ENCODE peak calls at places on chromosomes 13 and 19, in five cellular contexts. One of them, this sample, is unnamed.

GRCh38 chr13:98175823-98176222 is 1.2 kb downstream of the RNF113B start:
- DNase-seq in NCI-H1694: no peak
- DNase-seq in breast epithelium: no peak
- DNase-seq in EH: no peak
- DNase-seq in EL: no peak
- DNase-seq in this sample: no peak

GRCh38 chr13:107847406-107847805 is 367.9 kb downstream of the LIG4 start:
- DNase-seq in NCI-H1694: no peak
- DNase-seq in breast epithelium: no peak
- DNase-seq in EH: no peak
- DNase-seq in EL: no peak
- DNase-seq in this sample: no peak

GRCh38 chr13:36875431-36875830 is 44.6 kb downstream of the SMAD9 start:
- DNase-seq in NCI-H1694: no peak
- DNase-seq in breast epithelium: no peak
- DNase-seq in EH: no peak
- DNase-seq in EL: no peak
- DNase-seq in this sample: no peak

GRCh38 chr19:10010247-10010691 is at the start of gene COL5A3:
- DNase-seq in NCI-H1694: no peak
- DNase-seq in breast epithelium: no peak
- DNase-seq in EH: peak
- DNase-seq in EL: peak
- DNase-seq in this sample: no peak

GRCh38 chr19:32624410-32624809 is 43.4 kb downstream of the PDCD5 start:
- DNase-seq in NCI-H1694: no peak
- DNase-seq in breast epithelium: no peak
- DNase-seq in EH: no peak
- DNase-seq in EL: no peak
- DNase-seq in this sample: no peak

GRCh38 chr19:2266183-2266993 is 10.2 kb upstream of the JSRP1 start:
- DNase-seq in NCI-H1694: no peak
- DNase-seq in breast epithelium: peak
- DNase-seq in EH: peak
- DNase-seq in EL: peak
- DNase-seq in this sample: peak

GRCh38 chr19:54521022-54521859 is 18.6 kb downstream of the LAIR2 start:
- DNase-seq in NCI-H1694: no peak
- DNase-seq in breast epithelium: no peak
- DNase-seq in EH: no peak
- DNase-seq in EL: no peak
- DNase-seq in this sample: no peak

GRCh38 chr13:106187501-106187900 is 348.0 kb downstream of the EFNB2 start:
- DNase-seq in NCI-H1694: no peak
- DNase-seq in breast epithelium: no peak
- DNase-seq in EH: no peak
- DNase-seq in EL: no peak
- DNase-seq in this sample: no peak

GRCh38 chr19:5038631-5039271 is 69.8 kb downstream of the KDM4B start:
- DNase-seq in NCI-H1694: no peak
- DNase-seq in breast epithelium: no peak
- DNase-seq in EH: peak
- DNase-seq in EL: peak
- DNase-seq in this sample: no peak

GRCh38 chr13:34256236-34256635 is 438.3 kb downstream of the RFC3 start:
- DNase-seq in NCI-H1694: no peak
- DNase-seq in breast epithelium: no peak
- DNase-seq in EH: no peak
- DNase-seq in EL: no peak
- DNase-seq in this sample: no peak

GRCh38 chr19:34962945-34963530 is 991 bp downstream of the ZNF792 start:
- DNase-seq in NCI-H1694: no peak
- DNase-seq in breast epithelium: no peak
- DNase-seq in EH: no peak
- DNase-seq in EL: no peak
- DNase-seq in this sample: peak

GRCh38 chr13:31431722-31432137 is 232.0 kb downstream of the B3GLCT start:
- DNase-seq in NCI-H1694: no peak
- DNase-seq in breast epithelium: no peak
- DNase-seq in EH: peak
- DNase-seq in EL: peak
- DNase-seq in this sample: peak

GRCh38 chr19:12695997-12696365 is 450 bp downstream of the FBXW9 start:
- DNase-seq in NCI-H1694: no peak
- DNase-seq in breast epithelium: no peak
- DNase-seq in EH: no peak
- DNase-seq in EL: no peak
- DNase-seq in this sample: peak

GRCh38 chr19:57227461-57227860 is 3.4 kb upstream of the AURKC start:
- DNase-seq in NCI-H1694: no peak
- DNase-seq in breast epithelium: no peak
- DNase-seq in EH: no peak
- DNase-seq in EL: no peak
- DNase-seq in this sample: no peak

GRCh38 chr19:14410054-14410774 is 8.9 kb downstream of the DDX39A start:
- DNase-seq in NCI-H1694: no peak
- DNase-seq in breast epithelium: no peak
- DNase-seq in EH: no peak
- DNase-seq in EL: no peak
- DNase-seq in this sample: no peak

GRCh38 chr19:542173-542866 is 1.5 kb upstream of the GZMM start:
- DNase-seq in NCI-H1694: no peak
- DNase-seq in breast epithelium: no peak
- DNase-seq in EH: no peak
- DNase-seq in EL: no peak
- DNase-seq in this sample: no peak

GRCh38 chr19:10718205-10719196 is 622 bp downstream of the DNM2 start:
- DNase-seq in NCI-H1694: no peak
- DNase-seq in breast epithelium: no peak
- DNase-seq in EH: peak
- DNase-seq in EL: no peak
- DNase-seq in this sample: peak

GRCh38 chr13:99959538-99960230 is 11.9 kb downstream of the ZIC5 start:
- DNase-seq in NCI-H1694: no peak
- DNase-seq in breast epithelium: no peak
- DNase-seq in EH: no peak
- DNase-seq in EL: no peak
- DNase-seq in this sample: peak

GRCh38 chr13:114123448-114123847 is 9.0 kb downstream of the RASA3 start:
- DNase-seq in NCI-H1694: no peak
- DNase-seq in breast epithelium: no peak
- DNase-seq in EH: no peak
- DNase-seq in EL: no peak
- DNase-seq in this sample: no peak

GRCh38 chr13:97005631-97006262 is 11.5 kb upstream of the OXGR1 start:
- DNase-seq in NCI-H1694: no peak
- DNase-seq in breast epithelium: no peak
- DNase-seq in EH: peak
- DNase-seq in EL: peak
- DNase-seq in this sample: peak

GRCh38 chr13:40668335-40668734 is 1.9 kb upstream of the FOXO1 start:
- DNase-seq in NCI-H1694: no peak
- DNase-seq in breast epithelium: no peak
- DNase-seq in EH: no peak
- DNase-seq in EL: no peak
- DNase-seq in this sample: no peak

GRCh38 chr13:29702912-29703351 is 107.4 kb upstream of the SLC7A1 start:
- DNase-seq in NCI-H1694: no peak
- DNase-seq in breast epithelium: no peak
- DNase-seq in EH: peak
- DNase-seq in EL: peak
- DNase-seq in this sample: peak

GRCh38 chr19:15536350-15536749 is 28.0 kb downstream of the CYP4F22 start:
- DNase-seq in NCI-H1694: no peak
- DNase-seq in breast epithelium: no peak
- DNase-seq in EH: no peak
- DNase-seq in EL: no peak
- DNase-seq in this sample: no peak

GRCh38 chr19:18157465-18158063 is 4.6 kb downstream of the PIK3R2 start:
- DNase-seq in NCI-H1694: peak
- DNase-seq in breast epithelium: no peak
- DNase-seq in EH: no peak
- DNase-seq in EL: no peak
- DNase-seq in this sample: no peak

GRCh38 chr13:24328145-24328544 is 18.8 kb downstream of the C1QTNF9 start:
- DNase-seq in NCI-H1694: no peak
- DNase-seq in breast epithelium: no peak
- DNase-seq in EH: no peak
- DNase-seq in EL: no peak
- DNase-seq in this sample: no peak

GRCh38 chr13:97974773-97975172 is 21.3 kb downstream of the IPO5 start:
- DNase-seq in NCI-H1694: no peak
- DNase-seq in breast epithelium: no peak
- DNase-seq in EH: no peak
- DNase-seq in EL: no peak
- DNase-seq in this sample: peak

GRCh38 chr19:42148270-42148669 is 16.0 kb upstream of the POU2F2 start:
- DNase-seq in NCI-H1694: no peak
- DNase-seq in breast epithelium: no peak
- DNase-seq in EH: no peak
- DNase-seq in EL: no peak
- DNase-seq in this sample: no peak

GRCh38 chr19:45138303-45138751 is 22.5 kb downstream of the NKPD1 start:
- DNase-seq in NCI-H1694: no peak
- DNase-seq in breast epithelium: no peak
- DNase-seq in EH: no peak
- DNase-seq in EL: no peak
- DNase-seq in this sample: no peak

This sample was measured in M059J.